ENCODE peak calls at places on chromosomes 6 and 20, in seven cellular contexts. N is HFF-Myc; F is GM12865; Y is PC-3; C is OCI-LY7; V is CD8-positive, alpha-beta T cell; R is brain microvascular endothelial cell. O is an unnamed sample.

GRCh38 chr6:127924440-127924839 is 23.6 kb upstream of the THEMIS start:
- DNase-seq in N (no peak), F (no peak), Y (no peak), C (no peak), V (no peak), R (peak), O (no peak)

GRCh38 chr6:104928141-104928540 is 28.8 kb upstream of the LIN28B start:
- DNase-seq in N (no peak), F (no peak), Y (no peak), C (no peak), V (no peak), R (no peak), O (no peak)

GRCh38 chr6:16635810-16636602 is 125.3 kb downstream of the ATXN1 start:
- DNase-seq in N (peak), F (peak), Y (peak), C (no peak), V (no peak), R (peak), O (peak)

GRCh38 chr20:44745560-44746366 is at the start of gene KCNK15:
- DNase-seq in N (no peak), F (peak), Y (peak), C (no peak), V (peak), R (no peak), O (no peak)

GRCh38 chr6:153858529-153858928 is 180.5 kb upstream of the OPRM1 start:
- DNase-seq in N (no peak), F (peak), Y (no peak), C (no peak), V (no peak), R (no peak), O (no peak)

GRCh38 chr20:30815577-30816181 is 441.8 kb upstream of the DEFB115 start:
- DNase-seq in N (no peak), F (no peak), Y (no peak), C (no peak), V (no peak), R (no peak), O (no peak)

GRCh38 chr6:70281923-70282902 is 20.7 kb downstream of the COL9A1 start:
- DNase-seq in N (no peak), F (no peak), Y (no peak), C (no peak), V (no peak), R (no peak), O (no peak)

GRCh38 chr20:45500022-45500421 is 15.4 kb downstream of the SPINT3 start:
- DNase-seq in N (no peak), F (no peak), Y (peak), C (no peak), V (no peak), R (no peak), O (no peak)

GRCh38 chr20:18388860-18389259 is 78.0 kb downstream of the DZANK1 start:
- DNase-seq in N (peak), F (no peak), Y (peak), C (no peak), V (no peak), R (peak), O (no peak)

GRCh38 chr6:158057213-158057987 is 75.7 kb downstream of the SYNJ2 start:
- DNase-seq in N (peak), F (no peak), Y (peak), C (no peak), V (no peak), R (peak), O (peak)

GRCh38 chr6:53718597-53719460 is 53.3 kb upstream of the KLHL31 start:
- DNase-seq in N (peak), F (peak), Y (peak), C (peak), V (no peak), R (peak), O (peak)

GRCh38 chr6:34236423-34237315 is at the start of gene HMGA1:
- DNase-seq in N (no peak), F (peak), Y (peak), C (peak), V (peak), R (peak), O (peak)

GRCh38 chr6:15905488-15906392 is 223.1 kb upstream of the MYLIP start:
- DNase-seq in N (no peak), F (peak), Y (no peak), C (no peak), V (no peak), R (no peak), O (no peak)

GRCh38 chr6:168576388-168576787 is 135.4 kb downstream of the SMOC2 start:
- DNase-seq in N (no peak), F (no peak), Y (no peak), C (no peak), V (no peak), R (no peak), O (no peak)

GRCh38 chr20:39825524-39825923 is 863.4 kb downstream of the DHX35 start:
- DNase-seq in N (no peak), F (no peak), Y (no peak), C (no peak), V (no peak), R (no peak), O (no peak)

GRCh38 chr6:108156180-108156937 is 9.5 kb upstream of the NR2E1 start:
- DNase-seq in N (no peak), F (no peak), Y (peak), C (no peak), V (no peak), R (no peak), O (no peak)

GRCh38 chr6:34723203-34723602 is 26.6 kb upstream of the ILRUN start:
- DNase-seq in N (no peak), F (no peak), Y (no peak), C (no peak), V (no peak), R (peak), O (no peak)

DNA sequence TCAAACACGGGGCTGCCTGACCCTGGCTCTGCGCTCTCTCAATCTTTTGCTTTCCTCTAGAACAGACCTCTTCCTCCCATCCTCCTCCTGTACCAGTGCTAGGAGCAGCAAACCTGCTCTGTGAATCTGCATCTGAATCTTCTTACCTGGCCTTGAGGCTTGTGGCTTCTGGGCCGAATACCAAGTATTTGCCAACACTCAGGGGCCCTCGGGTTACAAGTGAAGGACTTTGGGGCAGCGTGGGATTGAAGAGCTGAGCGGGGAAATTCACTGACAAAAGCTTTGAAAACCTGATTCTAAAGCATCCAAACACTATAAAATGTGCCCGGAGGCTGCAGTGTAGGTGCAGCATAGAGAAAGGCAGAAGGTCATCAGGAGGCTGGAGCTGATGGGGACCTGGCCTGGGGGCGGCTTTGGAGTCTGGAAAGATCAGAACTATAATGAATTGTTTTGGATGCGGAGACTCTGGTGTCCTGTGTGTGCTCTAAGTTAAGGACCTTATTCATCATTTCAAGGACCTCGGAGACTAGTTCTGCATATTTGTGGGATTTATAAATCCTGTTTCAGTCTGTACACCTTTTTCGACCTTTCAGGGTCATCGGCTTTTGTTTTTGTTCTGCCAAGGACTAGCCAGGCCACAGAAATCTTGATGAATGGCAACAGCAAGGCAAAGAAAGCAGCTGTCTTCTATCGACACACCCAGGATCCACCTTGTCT is 16.4 kb upstream of the IGF2R start:
- DNase-seq in N (no peak), F (no peak), Y (no peak), C (no peak), V (no peak), R (no peak), O (no peak)
- H3K4me3 ChIP-seq in N (no peak), F (no peak), Y (no peak), C (no peak), V (no peak), R (no peak), O (no peak)

GRCh38 chr6:106614592-106615301 is 14.6 kb downstream of the RTN4IP1 start:
- DNase-seq in N (no peak), F (no peak), Y (no peak), C (peak), V (no peak), R (no peak), O (no peak)
- TF ChIP-seq CTCF in N (no peak), F (no peak), Y (no peak), C (no peak), V (no peak), R (no peak), O (no peak)

GRCh38 chr6:160956300-160957035 is 35.1 kb upstream of the MAP3K4 start:
- DNase-seq in N (no peak), F (no peak), Y (no peak), C (no peak), V (no peak), R (no peak), O (no peak)
- H3K4me3 ChIP-seq in N (no peak), F (no peak), Y (no peak), C (no peak), V (no peak), R (no peak), O (no peak)

DNA sequence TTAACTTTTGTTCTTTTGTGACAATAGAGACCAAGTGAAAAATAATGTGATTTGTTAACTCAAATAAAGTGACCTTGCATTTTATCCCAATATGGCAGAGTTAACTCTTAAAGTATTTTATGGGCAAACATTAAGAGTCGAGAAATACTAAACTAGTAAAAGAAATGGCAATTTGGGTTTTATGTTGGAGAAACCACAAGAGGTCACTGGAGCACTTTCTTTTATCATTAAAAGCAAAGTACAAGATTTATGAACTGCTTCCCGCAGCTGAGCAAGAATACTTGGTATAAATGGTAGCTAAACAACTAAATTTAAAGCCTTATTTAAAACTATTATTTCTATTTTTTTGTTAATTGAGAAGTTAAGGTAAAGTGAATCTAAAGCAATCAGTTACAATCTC is 33.5 kb upstream of the MCM9 start:
- DNase-seq in N (no peak), F (peak), Y (peak), C (peak), V (no peak), R (no peak), O (no peak)
- TF ChIP-seq CTCF in N (peak), F (peak), Y (peak), C (peak), V (no peak), R (no peak), O (no peak)

GRCh38 chr20:13990465-13990864 is at the start of gene SEL1L2:
- DNase-seq in N (no peak), F (no peak), Y (no peak), C (no peak), V (no peak), R (no peak), O (no peak)

GRCh38 chr20:13991311-13991710 is 897 bp upstream of the SEL1L2 start:
- DNase-seq in N (no peak), F (no peak), Y (no peak), C (no peak), V (no peak), R (no peak), O (no peak)

GRCh38 chr20:13995841-13996240 is 525 bp downstream of the MACROD2 start:
- DNase-seq in N (no peak), F (no peak), Y (peak), C (no peak), V (no peak), R (no peak), O (no peak)

GRCh38 chr20:13996265-13996664 is 949 bp downstream of the MACROD2 start:
- DNase-seq in N (no peak), F (no peak), Y (peak), C (no peak), V (no peak), R (no peak), O (no peak)

GRCh38 chr20:13995086-13995665 is at the start of gene MACROD2:
- DNase-seq in N (peak), F (peak), Y (peak), C (no peak), V (peak), R (peak), O (peak)
- H3K4me3 ChIP-seq in N (peak), F (no peak), Y (peak), C (no peak), V (no peak), R (peak), O (peak)

GRCh38 chr6:33070909-33071308 is 2.5 kb downstream of the HLA-DPA1 start:
- DNase-seq in N (no peak), F (no peak), Y (no peak), C (no peak), V (no peak), R (no peak), O (no peak)

GRCh38 chr6:33071579-33071978 is 1.9 kb downstream of the HLA-DPA1 start:
- DNase-seq in N (no peak), F (no peak), Y (no peak), C (no peak), V (no peak), R (no peak), O (no peak)

GRCh38 chr6:33066917-33067521 is 6.4 kb downstream of the HLA-DPA1 start:
- DNase-seq in N (no peak), F (no peak), Y (no peak), C (no peak), V (no peak), R (no peak), O (no peak)

GRCh38 chr6:33072508-33073100 is 845 bp downstream of the HLA-DPA1 start:
- DNase-seq in N (no peak), F (no peak), Y (no peak), C (peak), V (no peak), R (no peak), O (no peak)

GRCh38 chr6:33069021-33069738 is 4.3 kb downstream of the HLA-DPA1 start:
- DNase-seq in N (no peak), F (no peak), Y (no peak), C (no peak), V (no peak), R (no peak), O (no peak)
- TF ChIP-seq CTCF in N (no peak), F (no peak), Y (no peak), C (peak), V (no peak), R (no peak), O (no peak)

DNA sequence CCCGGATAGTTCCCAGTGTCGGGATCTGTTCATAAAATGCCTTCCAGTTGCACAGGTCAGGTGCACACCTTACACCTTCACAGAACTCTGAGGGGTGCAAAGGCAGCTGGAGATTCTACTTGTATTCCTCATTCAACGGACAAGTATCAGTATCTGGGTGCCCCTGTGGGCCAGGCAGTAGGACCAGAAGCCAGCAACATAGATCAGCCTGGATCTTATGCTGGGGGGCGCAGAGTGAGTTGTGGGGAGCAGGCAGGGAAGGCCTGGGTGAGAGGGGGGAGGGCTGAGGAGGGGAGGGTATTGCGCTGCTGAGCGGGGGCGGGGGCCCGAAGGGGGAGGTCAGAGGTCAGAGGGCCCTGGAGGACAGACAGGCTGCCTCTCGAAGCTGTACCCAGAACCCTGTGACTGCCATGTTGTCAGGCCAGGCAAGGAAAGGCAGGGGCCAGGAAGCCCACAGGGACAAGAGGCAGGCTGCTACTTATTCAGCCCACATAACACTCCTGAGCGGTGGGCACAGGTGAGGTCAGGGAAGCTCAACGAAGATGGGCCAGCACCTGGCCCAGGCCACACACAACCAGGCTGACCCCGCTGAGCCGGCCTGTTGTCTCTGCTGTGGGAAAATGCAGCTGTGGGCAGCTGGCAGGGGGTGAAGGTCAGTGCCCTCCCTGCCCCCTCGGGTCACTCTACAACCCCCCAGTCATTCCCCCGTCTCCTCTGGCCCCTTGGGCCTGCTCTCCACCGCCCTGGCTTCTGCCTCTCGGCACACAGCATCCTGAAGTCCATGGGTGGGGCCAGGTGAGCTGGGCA is 1.1 kb downstream of the OPRL1 start:
- DNase-seq in N (no peak), F (no peak), Y (no peak), C (no peak), V (no peak), R (no peak), O (no peak)
- H3K4me3 ChIP-seq in N (no peak), F (no peak), Y (peak), C (peak), V (no peak), R (no peak), O (no peak)

DNA sequence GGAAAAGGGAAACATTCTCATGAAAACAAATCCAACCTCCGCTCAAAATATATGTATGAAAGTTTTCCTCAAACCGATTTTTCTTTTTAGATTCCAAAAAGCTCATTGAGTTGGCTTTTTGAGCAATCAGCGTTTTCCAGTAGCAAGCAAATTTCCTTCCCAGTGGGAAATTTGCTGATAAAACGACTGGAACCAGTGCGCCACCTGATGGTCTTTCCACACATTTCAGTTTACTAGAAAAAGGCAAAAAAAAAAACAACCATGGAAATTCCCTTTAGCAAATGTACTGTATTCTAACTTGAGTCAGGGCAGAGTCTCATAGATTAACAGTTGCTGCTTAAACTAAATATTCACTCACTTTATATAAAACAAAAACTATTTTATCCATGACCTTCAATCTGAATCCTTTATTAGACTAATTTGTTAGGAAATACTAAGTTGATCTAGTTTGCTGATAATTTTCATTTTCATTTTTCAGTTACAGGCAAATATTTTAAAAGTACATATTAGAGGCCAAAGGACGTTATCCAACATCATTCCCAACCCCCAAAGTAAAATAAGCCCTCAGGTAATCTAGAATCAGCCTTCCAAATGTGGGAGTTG is 271.5 kb downstream of the FOXA2 start:
- DNase-seq in N (no peak), F (peak), Y (peak), C (peak), V (no peak), R (peak), O (peak)
- TF ChIP-seq CTCF in N (peak), F (peak), Y (peak), C (peak), V (no peak), R (peak), O (peak)